ENCODE peak calls at places on chromosomes 7 and 10, in ten cellular contexts. One of them, this sample, is unnamed.

GRCh38 chr10:29657719-29658274 is 23.0 kb upstream of the SVIL start:
- DNase-seq in AG04449: no peak
- DNase-seq in AG10803: no peak
- DNase-seq in neural crest cell: no peak
- DNase-seq in cardiac muscle cell: no peak
- DNase-seq in GM10248: no peak
- DNase-seq in upper lobe of right lung: no peak
- DNase-seq in A549: no peak
- DNase-seq in astrocyte of the spinal cord: peak; percentile 29
- DNase-seq in glutamatergic neuron: no peak
- DNase-seq in this sample: no peak

GRCh38 chr10:100715445-100716385 is 29.7 kb upstream of the PAX2 start:
- DNase-seq in AG04449: no peak
- DNase-seq in AG10803: no peak
- DNase-seq in neural crest cell: no peak
- DNase-seq in cardiac muscle cell: peak; percentile 44
- DNase-seq in GM10248: no peak
- DNase-seq in upper lobe of right lung: no peak
- DNase-seq in A549: no peak
- DNase-seq in astrocyte of the spinal cord: no peak
- DNase-seq in glutamatergic neuron: peak; percentile 39
- DNase-seq in this sample: no peak

GRCh38 chr7:2944729-2945128 is 98.9 kb downstream of the CARD11 start:
- DNase-seq in AG04449: no peak
- DNase-seq in AG10803: no peak
- DNase-seq in neural crest cell: no peak
- DNase-seq in cardiac muscle cell: no peak
- DNase-seq in GM10248: no peak
- DNase-seq in upper lobe of right lung: peak; percentile 16
- DNase-seq in A549: no peak
- DNase-seq in astrocyte of the spinal cord: no peak
- DNase-seq in glutamatergic neuron: no peak
- DNase-seq in this sample: no peak

GRCh38 chr7:34133983-34134782 is 228.8 kb downstream of the BMPER start:
- DNase-seq in AG04449: no peak
- DNase-seq in AG10803: peak; percentile 82
- DNase-seq in neural crest cell: peak; percentile 81
- DNase-seq in cardiac muscle cell: peak; percentile 87
- DNase-seq in GM10248: peak; percentile 24
- DNase-seq in upper lobe of right lung: no peak
- DNase-seq in A549: peak; percentile 64
- DNase-seq in astrocyte of the spinal cord: peak; percentile 82
- DNase-seq in glutamatergic neuron: peak; percentile 82
- DNase-seq in this sample: peak; percentile 51

GRCh38 chr10:44184633-44185314 is 200.1 kb downstream of the CXCL12 start:
- DNase-seq in AG04449: no peak
- DNase-seq in AG10803: no peak
- DNase-seq in neural crest cell: no peak
- DNase-seq in cardiac muscle cell: no peak
- DNase-seq in GM10248: no peak
- DNase-seq in upper lobe of right lung: no peak
- DNase-seq in A549: no peak
- DNase-seq in astrocyte of the spinal cord: no peak
- DNase-seq in glutamatergic neuron: no peak
- DNase-seq in this sample: no peak

GRCh38 chr7:158473238-158473637 is 114.4 kb downstream of the PTPRN2 start:
- DNase-seq in AG04449: no peak
- DNase-seq in AG10803: no peak
- DNase-seq in neural crest cell: peak; percentile 22
- DNase-seq in cardiac muscle cell: no peak
- DNase-seq in GM10248: no peak
- DNase-seq in upper lobe of right lung: peak; percentile 34
- DNase-seq in A549: no peak
- DNase-seq in astrocyte of the spinal cord: no peak
- DNase-seq in glutamatergic neuron: peak; percentile 65
- DNase-seq in this sample: no peak

GRCh38 chr7:20508109-20508508 is 107.4 kb upstream of the ABCB5 start:
- DNase-seq in AG04449: no peak
- DNase-seq in AG10803: no peak
- DNase-seq in neural crest cell: no peak
- DNase-seq in cardiac muscle cell: no peak
- DNase-seq in GM10248: no peak
- DNase-seq in upper lobe of right lung: no peak
- DNase-seq in A549: no peak
- DNase-seq in astrocyte of the spinal cord: peak; percentile 14
- DNase-seq in glutamatergic neuron: no peak
- DNase-seq in this sample: no peak

GRCh38 chr10:22002531-22003110 is 909 bp downstream of the DNAJC1 start:
- DNase-seq in AG04449: no peak
- DNase-seq in AG10803: peak; percentile 68
- DNase-seq in neural crest cell: no peak
- DNase-seq in cardiac muscle cell: peak; percentile 76
- DNase-seq in GM10248: peak; percentile 32
- DNase-seq in upper lobe of right lung: no peak
- DNase-seq in A549: no peak
- DNase-seq in astrocyte of the spinal cord: peak; percentile 65
- DNase-seq in glutamatergic neuron: no peak
- DNase-seq in this sample: no peak

GRCh38 chr7:96596120-96596826 is 113.4 kb downstream of the SEM1 start:
- DNase-seq in AG04449: no peak
- DNase-seq in AG10803: peak; percentile 13
- DNase-seq in neural crest cell: no peak
- DNase-seq in cardiac muscle cell: no peak
- DNase-seq in GM10248: no peak
- DNase-seq in upper lobe of right lung: no peak
- DNase-seq in A549: no peak
- DNase-seq in astrocyte of the spinal cord: no peak
- DNase-seq in glutamatergic neuron: no peak
- DNase-seq in this sample: no peak

GRCh38 chr10:119209050-119209735 is 1.8 kb downstream of the GRK5 start:
- DNase-seq in AG04449: no peak
- DNase-seq in AG10803: peak; percentile 66
- DNase-seq in neural crest cell: peak; percentile 73
- DNase-seq in cardiac muscle cell: peak; percentile 80
- DNase-seq in GM10248: peak; percentile 44
- DNase-seq in upper lobe of right lung: peak; percentile 69
- DNase-seq in A549: peak; percentile 67
- DNase-seq in astrocyte of the spinal cord: peak; percentile 69
- DNase-seq in glutamatergic neuron: peak; percentile 83
- DNase-seq in this sample: peak; percentile 66

GRCh38 chr10:114458955-114459354 is 54.7 kb upstream of the AFAP1L2 start:
- DNase-seq in AG04449: no peak
- DNase-seq in AG10803: peak; percentile 17
- DNase-seq in neural crest cell: peak; percentile 57
- DNase-seq in cardiac muscle cell: peak; percentile 52
- DNase-seq in GM10248: peak; percentile 48
- DNase-seq in upper lobe of right lung: peak; percentile 73
- DNase-seq in A549: peak; percentile 40
- DNase-seq in astrocyte of the spinal cord: peak; percentile 24
- DNase-seq in glutamatergic neuron: peak; percentile 55
- DNase-seq in this sample: no peak

GRCh38 chr7:113113912-113114311 is 4.4 kb downstream of the SMIM30 start:
- DNase-seq in AG04449: no peak
- DNase-seq in AG10803: peak; percentile 9
- DNase-seq in neural crest cell: no peak
- DNase-seq in cardiac muscle cell: peak; percentile 6
- DNase-seq in GM10248: no peak
- DNase-seq in upper lobe of right lung: no peak
- DNase-seq in A549: no peak
- DNase-seq in astrocyte of the spinal cord: no peak
- DNase-seq in glutamatergic neuron: no peak
- DNase-seq in this sample: no peak
- TF ChIP-seq CTCF in AG04449: no peak
- TF ChIP-seq CTCF in AG10803: peak; percentile 31
- TF ChIP-seq CTCF in neural crest cell: no peak
- TF ChIP-seq CTCF in cardiac muscle cell: no peak
- TF ChIP-seq CTCF in GM10248: peak; percentile 13
- TF ChIP-seq CTCF in upper lobe of right lung: no peak
- TF ChIP-seq CTCF in A549: no peak
- TF ChIP-seq CTCF in astrocyte of the spinal cord: peak; percentile 23
- TF ChIP-seq CTCF in glutamatergic neuron: no peak
- TF ChIP-seq CTCF in this sample: no peak

GRCh38 chr10:101958691-101959090 is 97.3 kb downstream of the ARMH3 start:
- DNase-seq in AG04449: no peak
- DNase-seq in AG10803: no peak
- DNase-seq in neural crest cell: no peak
- DNase-seq in cardiac muscle cell: no peak
- DNase-seq in GM10248: no peak
- DNase-seq in upper lobe of right lung: no peak
- DNase-seq in A549: no peak
- DNase-seq in astrocyte of the spinal cord: no peak
- DNase-seq in glutamatergic neuron: no peak
- DNase-seq in this sample: no peak

GRCh38 chr10:101959349-101959916 is 96.5 kb downstream of the ARMH3 start:
- DNase-seq in AG04449: no peak
- DNase-seq in AG10803: no peak
- DNase-seq in neural crest cell: no peak
- DNase-seq in cardiac muscle cell: no peak
- DNase-seq in GM10248: no peak
- DNase-seq in upper lobe of right lung: no peak
- DNase-seq in A549: no peak
- DNase-seq in astrocyte of the spinal cord: no peak
- DNase-seq in glutamatergic neuron: no peak
- DNase-seq in this sample: no peak

GRCh38 chr10:101960879-101961395 is 95.0 kb downstream of the ARMH3 start:
- DNase-seq in AG04449: no peak
- DNase-seq in AG10803: no peak
- DNase-seq in neural crest cell: no peak
- DNase-seq in cardiac muscle cell: no peak
- DNase-seq in GM10248: no peak
- DNase-seq in upper lobe of right lung: no peak
- DNase-seq in A549: no peak
- DNase-seq in astrocyte of the spinal cord: no peak
- DNase-seq in glutamatergic neuron: no peak
- DNase-seq in this sample: no peak

GRCh38 chr10:101956105-101956504 is 99.9 kb downstream of the ARMH3 start:
- DNase-seq in AG04449: no peak
- DNase-seq in AG10803: no peak
- DNase-seq in neural crest cell: no peak
- DNase-seq in cardiac muscle cell: no peak
- DNase-seq in GM10248: no peak
- DNase-seq in upper lobe of right lung: no peak
- DNase-seq in A549: no peak
- DNase-seq in astrocyte of the spinal cord: no peak
- DNase-seq in glutamatergic neuron: no peak
- DNase-seq in this sample: no peak

DNA sequence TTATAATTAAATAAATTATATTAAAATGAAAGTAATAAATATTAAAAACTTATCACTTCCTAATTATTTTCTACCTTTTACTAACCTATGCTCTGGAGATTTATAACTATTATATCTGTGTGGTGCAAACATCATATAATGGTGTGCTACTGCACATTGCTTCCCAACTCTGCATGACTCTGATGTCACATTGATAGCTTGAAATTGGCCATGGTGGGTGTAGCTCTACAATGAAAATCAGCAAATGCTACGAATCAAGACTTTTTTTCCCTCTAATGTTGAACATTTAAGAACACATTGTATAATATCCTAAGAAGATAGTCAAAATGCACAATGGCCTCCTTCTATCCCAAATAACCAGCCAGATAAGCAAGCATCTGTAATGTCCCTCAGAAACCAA is 99.1 kb downstream of the ARMH3 start:
- DNase-seq in AG04449: no peak
- DNase-seq in AG10803: no peak
- DNase-seq in neural crest cell: no peak
- DNase-seq in cardiac muscle cell: no peak
- DNase-seq in GM10248: no peak
- DNase-seq in upper lobe of right lung: no peak
- DNase-seq in A549: no peak
- DNase-seq in astrocyte of the spinal cord: no peak
- DNase-seq in glutamatergic neuron: no peak
- DNase-seq in this sample: no peak
- TF ChIP-seq CTCF in AG04449: no peak
- TF ChIP-seq CTCF in AG10803: no peak
- TF ChIP-seq CTCF in neural crest cell: no peak
- TF ChIP-seq CTCF in cardiac muscle cell: no peak
- TF ChIP-seq CTCF in GM10248: no peak
- TF ChIP-seq CTCF in upper lobe of right lung: no peak
- TF ChIP-seq CTCF in A549: no peak
- TF ChIP-seq CTCF in astrocyte of the spinal cord: no peak
- TF ChIP-seq CTCF in glutamatergic neuron: no peak
- TF ChIP-seq CTCF in this sample: no peak

DNA sequence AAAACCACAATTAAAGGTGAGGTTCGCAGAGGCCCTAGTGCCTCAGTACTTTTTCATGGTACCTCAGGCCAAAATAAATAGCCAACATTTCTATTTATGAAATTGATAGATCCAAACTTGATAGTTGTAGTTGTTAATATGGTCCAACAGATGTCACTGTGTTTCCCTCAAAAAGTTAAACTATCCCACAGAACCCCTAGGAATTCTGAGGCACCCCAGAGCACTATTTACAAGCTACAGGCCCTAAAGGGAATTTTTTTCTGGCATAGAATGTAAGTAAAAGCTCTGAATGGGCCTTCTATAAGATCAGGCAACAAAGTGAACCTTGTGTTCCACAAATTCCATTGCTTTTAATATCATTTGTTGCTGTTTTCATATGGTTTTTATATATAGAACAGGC is 3.8 kb upstream of the ARL4A start:
- DNase-seq in AG04449: no peak
- DNase-seq in AG10803: peak; percentile 27
- DNase-seq in neural crest cell: no peak
- DNase-seq in cardiac muscle cell: peak; percentile 54
- DNase-seq in GM10248: no peak
- DNase-seq in upper lobe of right lung: no peak
- DNase-seq in A549: peak; percentile 38
- DNase-seq in astrocyte of the spinal cord: peak; percentile 37
- DNase-seq in glutamatergic neuron: no peak
- DNase-seq in this sample: no peak
- TF ChIP-seq CTCF in AG04449: peak; percentile 2
- TF ChIP-seq CTCF in AG10803: peak; percentile 53
- TF ChIP-seq CTCF in neural crest cell: peak; percentile 54
- TF ChIP-seq CTCF in cardiac muscle cell: peak; percentile 39
- TF ChIP-seq CTCF in GM10248: no peak
- TF ChIP-seq CTCF in upper lobe of right lung: peak; percentile 37
- TF ChIP-seq CTCF in A549: peak; percentile 64
- TF ChIP-seq CTCF in astrocyte of the spinal cord: peak; percentile 12
- TF ChIP-seq CTCF in glutamatergic neuron: no peak
- TF ChIP-seq CTCF in this sample: no peak

GRCh38 chr10:17838080-17838634 is 29.0 kb downstream of the MRC1 start:
- DNase-seq in AG04449: no peak
- DNase-seq in AG10803: peak; percentile 42
- DNase-seq in neural crest cell: no peak
- DNase-seq in cardiac muscle cell: peak; percentile 17
- DNase-seq in GM10248: no peak
- DNase-seq in upper lobe of right lung: no peak
- DNase-seq in A549: no peak
- DNase-seq in astrocyte of the spinal cord: no peak
- DNase-seq in glutamatergic neuron: no peak
- DNase-seq in this sample: no peak

GRCh38 chr10:17835688-17836087 is 26.5 kb downstream of the MRC1 start:
- DNase-seq in AG04449: peak; percentile 71
- DNase-seq in AG10803: peak; percentile 94
- DNase-seq in neural crest cell: no peak
- DNase-seq in cardiac muscle cell: peak; percentile 59
- DNase-seq in GM10248: no peak
- DNase-seq in upper lobe of right lung: no peak
- DNase-seq in A549: peak; percentile 78
- DNase-seq in astrocyte of the spinal cord: peak; percentile 78
- DNase-seq in glutamatergic neuron: no peak
- DNase-seq in this sample: no peak

GRCh38 chr10:17836917-17837316 is 27.8 kb downstream of the MRC1 start:
- DNase-seq in AG04449: no peak
- DNase-seq in AG10803: peak; percentile 57
- DNase-seq in neural crest cell: no peak
- DNase-seq in cardiac muscle cell: peak; percentile 86
- DNase-seq in GM10248: no peak
- DNase-seq in upper lobe of right lung: no peak
- DNase-seq in A549: peak; percentile 25
- DNase-seq in astrocyte of the spinal cord: peak; percentile 55
- DNase-seq in glutamatergic neuron: no peak
- DNase-seq in this sample: no peak

GRCh38 chr10:17841055-17841454 is 31.9 kb downstream of the MRC1 start:
- DNase-seq in AG04449: no peak
- DNase-seq in AG10803: peak; percentile 38
- DNase-seq in neural crest cell: no peak
- DNase-seq in cardiac muscle cell: no peak
- DNase-seq in GM10248: no peak
- DNase-seq in upper lobe of right lung: no peak
- DNase-seq in A549: no peak
- DNase-seq in astrocyte of the spinal cord: no peak
- DNase-seq in glutamatergic neuron: no peak
- DNase-seq in this sample: no peak
- TF ChIP-seq CTCF in AG04449: no peak
- TF ChIP-seq CTCF in AG10803: no peak
- TF ChIP-seq CTCF in neural crest cell: no peak
- TF ChIP-seq CTCF in cardiac muscle cell: no peak
- TF ChIP-seq CTCF in GM10248: no peak
- TF ChIP-seq CTCF in upper lobe of right lung: no peak
- TF ChIP-seq CTCF in A549: no peak
- TF ChIP-seq CTCF in astrocyte of the spinal cord: no peak
- TF ChIP-seq CTCF in glutamatergic neuron: no peak
- TF ChIP-seq CTCF in this sample: no peak

This sample was measured in omental fat pad.